ENCODE peak calls at places on chromosome 19, in nine cellular contexts. D is AG20443; J is IMR-90; Z is Kasumi-1; O is NCI-H1092; B is stimulated activated CD8-positive, alpha-beta memory T cell treated with anti-CD3 and anti-CD28 coated beads, Interleukin-4, amount 100 ng/mL, for 24 hours; S is T1000; Q is NCI-H1105 treated with DMSO at 0.1 percent for 48 hours; F is putamen. U is an unnamed sample.

GRCh38 chr19:48757741-48758144 is 2.4 kb downstream of the FGF21 start:
- DNase-seq in D (no peak), J (no peak), Z (no peak), O (no peak), B (no peak), S (no peak), Q (no peak), F (no peak), U (no peak)

GRCh38 chr19:10194500-10195198 is at the start of gene DNMT1:
- DNase-seq in D (peak), J (peak), Z (peak), O (peak), B (peak), S (peak), Q (peak), F (peak), U (peak)

GRCh38 chr19:3700242-3701032 is at the start of gene PIP5K1C:
- DNase-seq in D (peak), J (peak), Z (peak), O (peak), B (peak), S (peak), Q (peak), F (peak), U (peak)

GRCh38 chr19:17841810-17842662 is 5.7 kb downstream of the JAK3 start:
- DNase-seq in D (peak), J (peak), Z (no peak), O (peak), B (peak), S (no peak), Q (peak), F (no peak), U (peak)

GRCh38 chr19:46503848-46504453 is 8.3 kb upstream of the PNMA8B start:
- DNase-seq in D (no peak), J (no peak), Z (no peak), O (no peak), B (no peak), S (no peak), Q (no peak), F (peak), U (no peak)

GRCh38 chr19:38838208-38838985 is 6.8 kb upstream of the ECH1 start:
- DNase-seq in D (no peak), J (no peak), Z (no peak), O (no peak), B (peak), S (no peak), Q (no peak), F (no peak), U (no peak)

GRCh38 chr19:56301152-56301551 is 13.5 kb downstream of the ZSCAN5A start:
- DNase-seq in D (no peak), J (no peak), Z (no peak), O (no peak), B (no peak), S (no peak), Q (no peak), F (no peak), U (no peak)

GRCh38 chr19:2477141-2477710 is 1.3 kb downstream of the GADD45B start:
- DNase-seq in D (no peak), J (peak), Z (no peak), O (no peak), B (no peak), S (no peak), Q (no peak), F (no peak), U (no peak)

GRCh38 chr19:495047-495439 is 1.2 kb upstream of the MADCAM1 start:
- DNase-seq in D (no peak), J (no peak), Z (no peak), O (no peak), B (no peak), S (no peak), Q (no peak), F (no peak), U (no peak)

GRCh38 chr19:45767410-45767880 is 1.6 kb downstream of the SIX5 start:
- DNase-seq in D (peak), J (peak), Z (no peak), O (no peak), B (no peak), S (peak), Q (peak), F (no peak), U (peak)

GRCh38 chr19:50197348-50197747 is 6.1 kb upstream of the MYH14 start:
- DNase-seq in D (no peak), J (no peak), Z (no peak), O (no peak), B (no peak), S (no peak), Q (no peak), F (no peak), U (no peak)

GRCh38 chr19:789473-790052 is 7.7 kb upstream of the PTBP1 start:
- DNase-seq in D (no peak), J (no peak), Z (peak), O (no peak), B (no peak), S (no peak), Q (no peak), F (no peak), U (no peak)

GRCh38 chr19:39218230-39219007 is 14.4 kb upstream of the SYCN start:
- DNase-seq in D (no peak), J (no peak), Z (no peak), O (no peak), B (no peak), S (no peak), Q (peak), F (no peak), U (no peak)

GRCh38 chr19:39319098-39319891 is 1.4 kb downstream of the LRFN1 start:
- DNase-seq in D (peak), J (no peak), Z (no peak), O (no peak), B (no peak), S (no peak), Q (no peak), F (no peak), U (no peak)

GRCh38 chr19:43457809-43458208 is 7.6 kb downstream of the LYPD3 start:
- DNase-seq in D (no peak), J (no peak), Z (no peak), O (no peak), B (no peak), S (no peak), Q (no peak), F (no peak), U (no peak)

GRCh38 chr19:23762884-23763711 is 4.4 kb upstream of the ZNF681 start:
- DNase-seq in D (peak), J (peak), Z (no peak), O (peak), B (peak), S (peak), Q (peak), F (peak), U (peak)

GRCh38 chr19:19170053-19170945 is at the start of gene MEF2B:
- DNase-seq in D (peak), J (peak), Z (no peak), O (peak), B (peak), S (no peak), Q (peak), F (no peak), U (peak)

GRCh38 chr19:11261431-11261901 is 858 bp downstream of the DOCK6 start:
- DNase-seq in D (no peak), J (no peak), Z (no peak), O (no peak), B (no peak), S (no peak), Q (no peak), F (no peak), U (no peak)

GRCh38 chr19:2782936-2783780 is at the start of gene SGTA:
- DNase-seq in D (peak), J (peak), Z (peak), O (peak), B (peak), S (peak), Q (peak), F (peak), U (peak)

GRCh38 chr19:35756373-35757230 is at the start of gene HSPB6:
- DNase-seq in D (peak), J (peak), Z (no peak), O (no peak), B (no peak), S (no peak), Q (no peak), F (no peak), U (no peak)

GRCh38 chr19:33871605-33872004 is 74.9 kb downstream of the KCTD15 start:
- DNase-seq in D (no peak), J (no peak), Z (no peak), O (no peak), B (no peak), S (no peak), Q (no peak), F (no peak), U (no peak)

GRCh38 chr19:10986301-10987127 is 25.7 kb downstream of the SMARCA4 start:
- DNase-seq in D (no peak), J (no peak), Z (no peak), O (no peak), B (no peak), S (no peak), Q (no peak), F (no peak), U (no peak)